ENCODE peak calls at places on chromosomes 7 and 10, in ten cellular contexts. C is germinal center; X is HAP-1; G is activated T-cell treated with anti-CD3 and anti-CD28 coated beads for 1 hour; P is iPS DF 19.7; A is tibial artery; Y is NCI-H2081; V is CD8-positive, alpha-beta T cell; B is GM20000; Z is T-helper 9 cell. U is an unnamed sample.

GRCh38 chr10:71726673-71727428 is 7.3 kb upstream of the C10orf105 start:
- DNase-seq in B (peak), P (no peak), Y (no peak), G (no peak), A (no peak), Z (peak), X (no peak), V (peak), C (peak), U (no peak)

GRCh38 chr10:16562891-16563290 is 41.2 kb upstream of the C1QL3 start:
- DNase-seq in Y (no peak), C (no peak), P (no peak), X (no peak), Z (no peak), G (no peak), V (no peak), B (no peak), A (no peak), U (no peak)

GRCh38 chr10:132281915-132282666 is 25.7 kb downstream of the STK32C start:
- DNase-seq in V (no peak), B (no peak), A (no peak), C (no peak), P (no peak), Y (no peak), G (no peak), Z (no peak), X (no peak), U (no peak)

GRCh38 chr10:80541144-80541750 is 3.5 kb downstream of the SH2D4B start:
- DNase-seq in Y (no peak), P (no peak), B (peak), G (no peak), X (no peak), A (no peak), Z (no peak), V (no peak), C (no peak), U (no peak)

GRCh38 chr7:50867048-50867383 is 84.3 kb upstream of the GRB10 start:
- DNase-seq in B (no peak), Y (no peak), V (no peak), C (no peak), A (no peak), P (no peak), Z (no peak), X (no peak), G (no peak), U (no peak)

GRCh38 chr7:118148930-118149329 is 35.0 kb upstream of the LSM8 start:
- DNase-seq in B (no peak), Z (no peak), P (no peak), V (no peak), X (no peak), C (no peak), G (no peak), Y (no peak), A (no peak), U (no peak)

GRCh38 chr7:112995091-112995824 is 91.4 kb downstream of the GPR85 start:
- DNase-seq in V (no peak), A (peak), P (no peak), X (no peak), C (no peak), B (no peak), Y (no peak), Z (no peak), G (no peak), U (no peak)

GRCh38 chr7:124310934-124311390 is 278.1 kb upstream of the TMEM229A start:
- DNase-seq in C (no peak), G (no peak), Z (no peak), P (no peak), B (no peak), A (no peak), X (no peak), V (no peak), Y (no peak), U (no peak)

GRCh38 chr10:10995120-10995519 is 22.6 kb upstream of the CELF2 start:
- DNase-seq in X (no peak), C (no peak), G (no peak), Z (no peak), Y (no peak), A (no peak), V (no peak), B (no peak), P (no peak), U (no peak)

GRCh38 chr10:114544045-114544659 is 113.9 kb downstream of the ABLIM1 start:
- DNase-seq in A (no peak), C (peak), B (peak), Y (no peak), G (peak), Z (peak), V (peak), P (no peak), X (no peak), U (no peak)

GRCh38 chr10:16887565-16887964 is 70.3 kb upstream of the RSU1 start:
- DNase-seq in G (no peak), P (no peak), X (no peak), C (no peak), B (no peak), Y (no peak), A (no peak), Z (no peak), V (no peak), U (no peak)

GRCh38 chr10:5079306-5079830 is 14.8 kb upstream of the AKR1C3 start:
- DNase-seq in Y (no peak), Z (no peak), V (no peak), C (no peak), B (no peak), P (no peak), A (no peak), X (no peak), G (no peak), U (no peak)

GRCh38 chr10:114626841-114627240 is 31.2 kb downstream of the ABLIM1 start:
- DNase-seq in V (no peak), Y (no peak), P (no peak), Z (no peak), G (no peak), B (no peak), X (no peak), A (no peak), C (no peak), U (no peak)

GRCh38 chr7:3294432-3295100 is 6.5 kb upstream of the SDK1 start:
- DNase-seq in G (no peak), V (no peak), B (no peak), C (no peak), Z (no peak), A (no peak), X (no peak), P (no peak), Y (peak), U (no peak)

GRCh38 chr10:81876253-81876731 is 1.3 kb downstream of the NRG3 start:
- DNase-seq in V (no peak), B (no peak), Z (no peak), G (no peak), Y (no peak), P (no peak), C (no peak), A (no peak), X (no peak), U (peak)